ENCODE peak calls at places on chromosomes 3 and 15, in ten cellular contexts. E is cardiac fibroblast, B is caudate nucleus, Y is COR-L47, C is GM12865, I is Peyer's patch, S is iPS DF 6.9, G is Kasumi-1, Q is endothelial cell, J is psoas muscle. K is an unnamed sample.

GRCh38 chr15:80219955-80220354 is 32.1 kb downstream of the CTXND1 start:
- DNase-seq in Y (no peak), B (no peak), C (no peak), E (no peak), S (no peak), Q (no peak), J (no peak), G (no peak), I (no peak), K (no peak)

GRCh38 chr15:27730878-27731277 is 368.2 kb downstream of the OCA2 start:
- DNase-seq in Q (no peak), B (no peak), J (no peak), E (no peak), Y (no peak), I (no peak), S (no peak), C (no peak), G (no peak), K (no peak)

GRCh38 chr3:40968666-40969065 is 230.6 kb upstream of the CTNNB1 start:
- DNase-seq in C (no peak), G (no peak), I (no peak), S (no peak), Y (no peak), B (no peak), E (no peak), J (no peak), Q (no peak), K (no peak)

GRCh38 chr15:59152694-59153450 is 47.9 kb downstream of the CCNB2 start:
- DNase-seq in J (no peak), E (no peak), S (no peak), C (no peak), B (no peak), G (no peak), Q (no peak), Y (no peak), I (no peak), K (no peak)

GRCh38 chr15:79432345-79433311 is 492 bp downstream of the MINAR1 start:
- DNase-seq in I (no peak), C (no peak), S (no peak), Y (peak; percentile 63), E (peak; percentile 12), J (no peak), B (no peak), G (no peak), Q (no peak), K (no peak)

GRCh38 chr3:141894524-141895176 is 18.2 kb downstream of the ATP1B3 start:
- DNase-seq in C (no peak), I (no peak), Q (no peak), Y (no peak), E (peak; percentile 85), B (no peak), G (no peak), S (no peak), J (no peak), K (no peak)

GRCh38 chr3:144687862-144688261 is 716.2 kb downstream of the DIPK2A start:
- DNase-seq in Q (no peak), E (peak; percentile 5), B (no peak), G (no peak), C (peak; percentile 11), Y (no peak), I (no peak), J (no peak), S (peak; percentile 11), K (no peak)

GRCh38 chr3:54853573-54854404 is 74.1 kb downstream of the LRTM1 start:
- DNase-seq in E (peak; percentile 67), I (peak; percentile 76), Y (peak; percentile 38), B (peak; percentile 65), Q (peak; percentile 85), J (peak; percentile 78), G (peak; percentile 63), S (peak; percentile 54), C (peak; percentile 57), K (peak; percentile 41)

GRCh38 chr3:127525373-127525772 is 65.2 kb downstream of the TPRA1 start:
- DNase-seq in B (no peak), C (no peak), J (no peak), S (no peak), Q (no peak), Y (peak; percentile 57), G (no peak), I (no peak), E (peak; percentile 29), K (no peak)

GRCh38 chr3:128009952-128010846 is 42.0 kb upstream of the SEC61A1 start:
- DNase-seq in G (no peak), E (peak; percentile 64), C (no peak), I (no peak), Q (no peak), S (no peak), J (no peak), B (no peak), Y (no peak), K (no peak)

GRCh38 chr15:42344763-42345162 is 14.5 kb upstream of the CAPN3 start:
- DNase-seq in E (peak; percentile 91), Q (no peak), C (no peak), S (no peak), I (no peak), B (no peak), J (no peak), G (no peak), Y (no peak), K (no peak)

GRCh38 chr3:131903988-131904415 is 130.8 kb downstream of the CPNE4 start:
- DNase-seq in I (no peak), E (peak; percentile 94), S (no peak), J (peak; percentile 9), G (no peak), C (no peak), Y (no peak), B (no peak), Q (no peak), K (no peak)

GRCh38 chr3:13022348-13023250 is 50.6 kb downstream of the IQSEC1 start:
- DNase-seq in I (peak; percentile 79), B (no peak), C (peak; percentile 58), Q (no peak), E (peak; percentile 90), S (no peak), Y (no peak), J (peak; percentile 82), G (no peak), K (peak; percentile 28)

GRCh38 chr3:184058029-184058428 is 5.2 kb downstream of the HTR3C start:
- DNase-seq in Y (no peak), B (no peak), J (no peak), C (no peak), S (no peak), I (no peak), Q (no peak), G (no peak), E (peak; percentile 29), K (no peak)

GRCh38 chr3:100590114-100590839 is 19.1 kb upstream of the ADGRG7 start:
- DNase-seq in Y (peak; percentile 45), E (peak; percentile 83), C (peak; percentile 83), J (no peak), S (peak; percentile 64), B (peak; percentile 12), I (peak; percentile 74), Q (peak; percentile 64), G (peak; percentile 82), K (peak; percentile 40)

GRCh38 chr3:37824090-37824953 is 37.4 kb upstream of the CTDSPL start:
- DNase-seq in Q (no peak), E (no peak), I (no peak), Y (no peak), B (no peak), C (no peak), S (no peak), G (no peak), J (no peak), K (no peak)

GRCh38 chr3:99895706-99896441 is 78.2 kb downstream of the CMSS1 start:
- DNase-seq in C (no peak), Q (no peak), B (no peak), I (no peak), E (peak; percentile 71), G (peak; percentile 83), Y (peak; percentile 60), S (no peak), J (no peak), K (no peak)

GRCh38 chr3:10093678-10094077 is 14.4 kb downstream of the FANCD2OS start:
- DNase-seq in B (no peak), J (no peak), C (no peak), Q (no peak), E (no peak), I (no peak), Y (no peak), S (no peak), G (no peak), K (no peak)

GRCh38 chr3:45414823-45415222 is 26.4 kb downstream of the LARS2 start:
- DNase-seq in Q (no peak), E (no peak), G (peak; percentile 39), J (no peak), B (no peak), Y (no peak), S (no peak), I (no peak), C (peak; percentile 65), K (no peak)

GRCh38 chr3:14658978-14659377 is 7.4 kb downstream of the CCDC174 start:
- DNase-seq in E (no peak), I (no peak), C (no peak), Q (no peak), J (no peak), Y (no peak), G (no peak), S (no peak), B (no peak), K (no peak)

GRCh38 chr15:60994842-60995495 is 234.1 kb downstream of the RORA start:
- DNase-seq in I (no peak), Y (peak; percentile 35), B (no peak), E (no peak), J (no peak), Q (no peak), S (no peak), C (no peak), G (no peak), K (peak; percentile 45)

GRCh38 chr15:101277038-101277822 is at the start of gene SELENOS:
- DNase-seq in J (peak; percentile 95), C (peak; percentile 93), Q (peak; percentile 92), Y (peak; percentile 89), S (no peak), E (peak; percentile 95), B (peak; percentile 77), G (peak; percentile 78), I (peak; percentile 96), K (peak; percentile 78)

GRCh38 chr3:183123891-183124290 is 24.6 kb upstream of the MCCC1 start:
- DNase-seq in S (no peak), G (no peak), E (no peak), C (no peak), J (no peak), I (no peak), Q (no peak), B (no peak), Y (no peak), K (no peak)

GRCh38 chr3:143775401-143775970 is 72.8 kb downstream of the SLC9A9 start:
- DNase-seq in I (no peak), S (no peak), J (no peak), E (peak; percentile 54), G (peak; percentile 47), C (peak; percentile 62), B (no peak), Q (no peak), Y (peak; percentile 76), K (peak; percentile 26)

GRCh38 chr15:24856397-24857093 is 98.2 kb upstream of the SNRPN start:
- DNase-seq in B (peak; percentile 32), E (peak; percentile 49), Y (no peak), C (no peak), S (peak; percentile 92), J (no peak), I (no peak), G (no peak), Q (peak; percentile 85), K (no peak)

GRCh38 chr15:70099966-70100494 is 2.3 kb upstream of the TLE3 start:
- DNase-seq in Q (no peak), Y (peak; percentile 28), E (no peak), I (no peak), B (no peak), J (no peak), S (no peak), G (peak; percentile 29), C (peak; percentile 43), K (no peak)

GRCh38 chr3:83235180-83235814 is 1473.9 kb upstream of the GBE1 start:
- DNase-seq in S (no peak), Y (no peak), B (no peak), G (no peak), J (no peak), Q (no peak), E (no peak), I (no peak), C (no peak), K (no peak)

GRCh38 chr15:31326729-31327673 is at the start of gene KLF13:
- DNase-seq in B (peak; percentile 84), Y (peak; percentile 73), J (peak; percentile 59), G (no peak), C (no peak), I (peak; percentile 85), Q (no peak), E (peak; percentile 79), S (no peak), K (no peak)